ENCODE peak calls at places on chromosomes 4 and X, in five cellular contexts. F is fibroblast of mammary gland; P is stimulated activated CD8-positive, alpha-beta memory T cell treated with anti-CD3 and anti-CD28 coated beads, Interleukin-12 subunit alpha, Interleukin-12 subunit beta, amount 100 ng/mL, for 4 hours; B is NCI-H1105 treated with DMSO at 0.1 percent for 48 hours; H is activated CD4-positive, alpha-beta T cell treated with anti-CD3 and anti-CD28 coated beads, Interleukin-2, amount 50 U/mL, for 1 hour. R is an unnamed sample.

GRCh38 chr4:128776794-128777216 is 32.7 kb upstream of the JADE1 start:
- DNase-seq in P (no peak), B (peak; percentile 38), H (no peak), F (peak; percentile 89), R (peak; percentile 84)

GRCh38 chrX:136055651-136056221 is 70.5 kb downstream of the SLC9A6 start:
- DNase-seq in B (no peak), H (no peak), F (peak; percentile 87), P (no peak), R (peak; percentile 73)

GRCh38 chr4:188297873-188298272 is 158.6 kb downstream of the TRIML1 start:
- DNase-seq in H (no peak), P (no peak), B (no peak), F (peak; percentile 82), R (peak; percentile 44)

GRCh38 chr4:88017516-88018302 is 10.3 kb downstream of the PKD2 start:
- DNase-seq in B (no peak), F (peak; percentile 98), P (no peak), H (no peak), R (peak; percentile 88)

GRCh38 chrX:88397551-88397950 is 349.5 kb upstream of the CPXCR1 start:
- DNase-seq in H (no peak), F (no peak), B (no peak), P (no peak), R (no peak)

GRCh38 chr4:98969813-98970212 is 25.7 kb upstream of the METAP1 start:
- DNase-seq in F (no peak), B (no peak), H (no peak), P (no peak), R (no peak)

GRCh38 chr4:102825261-102826071 is 1.9 kb downstream of the UBE2D3 start:
- DNase-seq in H (peak; percentile 16), B (peak; percentile 14), P (no peak), F (peak; percentile 83), R (peak; percentile 57)

GRCh38 chr4:168541608-168541953 is 44.7 kb downstream of the PALLD start:
- DNase-seq in P (no peak), H (no peak), B (no peak), F (peak; percentile 85), R (peak; percentile 62)

GRCh38 chr4:6119507-6120020 is 80.8 kb downstream of the JAKMIP1 start:
- DNase-seq in B (no peak), P (no peak), F (no peak), H (no peak), R (no peak)

GRCh38 chrX:100316987-100317386 is 93.1 kb downstream of the PCDH19 start:
- DNase-seq in P (no peak), F (peak; percentile 12), H (no peak), B (peak; percentile 92), R (no peak)

GRCh38 chrX:153153516-153153915 is 25.6 kb upstream of the MAGEA1 start:
- DNase-seq in B (no peak), H (no peak), P (no peak), F (no peak), R (peak; percentile 67)

GRCh38 chr4:86367577-86367976 is 7.7 kb upstream of the MAPK10 start:
- DNase-seq in F (peak; percentile 77), P (no peak), H (no peak), B (no peak), R (no peak)

GRCh38 chr4:183249854-183250253 is 70.2 kb downstream of the CLDN22 start:
- DNase-seq in H (peak; percentile 9), F (peak; percentile 42), B (peak; percentile 38), P (no peak), R (peak; percentile 15)

GRCh38 chr4:168621806-168622589 is 125.1 kb downstream of the PALLD start:
- DNase-seq in F (peak; percentile 79), P (no peak), H (no peak), B (no peak), R (peak; percentile 61)

GRCh38 chr4:88818650-88819470 is 121.2 kb upstream of the NAP1L5 start:
- DNase-seq in F (peak; percentile 64), H (peak; percentile 52), P (no peak), B (peak; percentile 48), R (peak; percentile 39)

GRCh38 chrX:136353519-136354095 is 52.8 kb downstream of the ADGRG4 start:
- DNase-seq in F (no peak), H (no peak), B (no peak), P (no peak), R (no peak)